ENCODE peak calls at places on chromosome 19, in seven cellular contexts. H is HFFc6; X is stimulated activated CD4-positive, alpha-beta T cell treated with anti-CD3 and anti-CD28 coated beads, Interleukin-15, amount 100 ng/mL, for 24 hours; I is cardiac fibroblast; N is GM04503; V is CD4-positive, alpha-beta T cell; O is BJ. J is an unnamed sample.

GRCh38 chr19:13833330-13834265 is 38.4 kb downstream of the ZSWIM4 start:
- DNase-seq in I (peak; percentile 94), V (peak; percentile 94), N (no peak), H (peak; percentile 88), O (no peak), X (peak; percentile 97), J (peak; percentile 90)

GRCh38 chr19:58170860-58171259 is 12.0 kb upstream of the ZNF274 start:
- DNase-seq in V (no peak), I (no peak), O (no peak), H (peak; percentile 39), X (no peak), N (no peak), J (no peak)

GRCh38 chr19:42201489-42202289 is 15.8 kb downstream of the DEDD2 start:
- DNase-seq in H (no peak), I (no peak), X (peak; percentile 62), N (no peak), V (no peak), O (no peak), J (peak; percentile 46)

GRCh38 chr19:55115446-55116065 is 1.9 kb downstream of the PPP1R12C start:
- DNase-seq in X (peak; percentile 76), H (peak; percentile 50), N (no peak), V (no peak), O (no peak), I (peak; percentile 76), J (no peak)

GRCh38 chr19:55585658-55586339 is 5.2 kb upstream of the ZNF579 start:
- DNase-seq in H (peak; percentile 48), O (no peak), N (no peak), V (peak; percentile 11), I (peak; percentile 90), X (peak; percentile 73), J (no peak)

GRCh38 chr19:45074744-45075143 is 1.5 kb downstream of the ZNF296 start:
- DNase-seq in N (no peak), I (no peak), X (no peak), H (no peak), V (no peak), O (no peak), J (no peak)

GRCh38 chr19:15575406-15575805 is 39.6 kb upstream of the CYP4F8 start:
- DNase-seq in N (no peak), H (no peak), V (no peak), I (no peak), X (no peak), O (no peak), J (no peak)

GRCh38 chr19:56106397-56106849 is 14.7 kb downstream of the ZNF787 start:
- DNase-seq in I (no peak), N (no peak), H (no peak), V (no peak), O (no peak), X (no peak), J (no peak)

GRCh38 chr19:27975419-27976005 is 1237.4 kb downstream of the UQCRFS1 start:
- DNase-seq in V (no peak), X (no peak), H (no peak), O (no peak), N (no peak), I (no peak), J (no peak)

GRCh38 chr19:3265432-3265831 is 41.0 kb downstream of the CELF5 start:
- DNase-seq in I (no peak), H (no peak), N (no peak), X (no peak), V (no peak), O (no peak), J (no peak)

GRCh38 chr19:5345895-5346386 is 5.3 kb upstream of the PTPRS start:
- DNase-seq in V (no peak), X (no peak), O (no peak), I (peak; percentile 67), N (no peak), H (peak; percentile 38), J (no peak)

GRCh38 chr19:50510121-50510670 is 795 bp downstream of the JOSD2 start:
- DNase-seq in V (no peak), X (no peak), O (no peak), H (no peak), N (no peak), I (peak; percentile 23), J (no peak)

GRCh38 chr19:15038304-15038703 is 11.0 kb upstream of the CASP14 start:
- DNase-seq in O (no peak), N (no peak), V (no peak), X (no peak), H (no peak), I (no peak), J (no peak)

GRCh38 chr19:3609779-3610719 is 3.4 kb upstream of the TBXA2R start:
- DNase-seq in O (no peak), X (no peak), H (no peak), N (no peak), V (no peak), I (no peak), J (no peak)